ENCODE peak calls at places on chromosomes 5 and 9, in four cellular contexts. R is neural progenitor cell, C is PC-3, V is fibroblast of lung. K is an unnamed sample.

GRCh38 chr5:97208184-97208713 is 25.2 kb upstream of the RIOK2 start:
- DNase-seq in R (no peak), C (no peak), V (no peak), K (no peak)

GRCh38 chr9:97900738-97901565 is 21.3 kb downstream of the TRMO start:
- DNase-seq in R (peak), C (peak), V (peak), K (peak)

GRCh38 chr9:92328225-92328624 is 2.5 kb downstream of the CENPP start:
- DNase-seq in R (peak), C (peak), V (peak), K (peak)

GRCh38 chr9:96166981-96167380 is 135.0 kb downstream of the HSD17B3 start:
- DNase-seq in R (no peak), C (no peak), V (no peak), K (no peak)

GRCh38 chr5:176995896-176996767 is 10.4 kb downstream of the UIMC1 start:
- DNase-seq in R (no peak), C (peak), V (peak), K (peak)

GRCh38 chr5:65721050-65721774 is 697 bp downstream of the SGTB start:
- DNase-seq in R (peak), C (peak), V (peak), K (peak)

GRCh38 chr5:134813407-134813806 is 32.4 kb upstream of the C5orf24 start:
- DNase-seq in R (no peak), C (no peak), V (no peak), K (no peak)

GRCh38 chr9:93207326-93207814 is 23.4 kb downstream of the WNK2 start:
- DNase-seq in R (no peak), C (no peak), V (peak), K (peak)

GRCh38 chr5:15391648-15392392 is 108.2 kb upstream of the FBXL7 start:
- DNase-seq in R (peak), C (no peak), V (no peak), K (peak)

GRCh38 chr9:92468206-92468605 is 14.1 kb downstream of the ASPN start:
- DNase-seq in R (no peak), C (no peak), V (peak), K (peak)

GRCh38 chr9:3205421-3206095 is 320.2 kb downstream of the RFX3 start:
- DNase-seq in R (no peak), C (no peak), V (peak), K (peak)

GRCh38 chr5:154446183-154447073 is 631 bp downstream of the SAP30L start:
- DNase-seq in R (peak), C (peak), V (peak), K (peak)

GRCh38 chr5:34564706-34565235 is 91.4 kb upstream of the RAI14 start:
- DNase-seq in R (no peak), C (peak), V (peak), K (no peak)

GRCh38 chr9:89411759-89412158 is 86.2 kb downstream of the SEMA4D start:
- DNase-seq in R (no peak), C (no peak), V (no peak), K (no peak)

GRCh38 chr9:76571288-76572204 is 112.6 kb downstream of the GCNT1 start:
- DNase-seq in R (no peak), C (no peak), V (peak), K (peak)

GRCh38 chr9:15299374-15299939 is 7.6 kb downstream of the TTC39B start:
- DNase-seq in R (no peak), C (no peak), V (no peak), K (no peak)

GRCh38 chr5:79956173-79956670 is 34.8 kb downstream of the MTX3 start:
- DNase-seq in R (no peak), C (peak), V (peak), K (peak)

GRCh38 chr9:5922192-5922591 is 31.5 kb downstream of the MLANA start:
- DNase-seq in R (no peak), C (no peak), V (no peak), K (no peak)

GRCh38 chr9:15103321-15103720 is 193.1 kb upstream of the FREM1 start:
- DNase-seq in R (no peak), C (no peak), V (no peak), K (no peak)

GRCh38 chr9:114583371-114583770 is 4.2 kb upstream of the ATP6V1G1 start:
- DNase-seq in R (no peak), C (no peak), V (peak), K (no peak)

DNA sequence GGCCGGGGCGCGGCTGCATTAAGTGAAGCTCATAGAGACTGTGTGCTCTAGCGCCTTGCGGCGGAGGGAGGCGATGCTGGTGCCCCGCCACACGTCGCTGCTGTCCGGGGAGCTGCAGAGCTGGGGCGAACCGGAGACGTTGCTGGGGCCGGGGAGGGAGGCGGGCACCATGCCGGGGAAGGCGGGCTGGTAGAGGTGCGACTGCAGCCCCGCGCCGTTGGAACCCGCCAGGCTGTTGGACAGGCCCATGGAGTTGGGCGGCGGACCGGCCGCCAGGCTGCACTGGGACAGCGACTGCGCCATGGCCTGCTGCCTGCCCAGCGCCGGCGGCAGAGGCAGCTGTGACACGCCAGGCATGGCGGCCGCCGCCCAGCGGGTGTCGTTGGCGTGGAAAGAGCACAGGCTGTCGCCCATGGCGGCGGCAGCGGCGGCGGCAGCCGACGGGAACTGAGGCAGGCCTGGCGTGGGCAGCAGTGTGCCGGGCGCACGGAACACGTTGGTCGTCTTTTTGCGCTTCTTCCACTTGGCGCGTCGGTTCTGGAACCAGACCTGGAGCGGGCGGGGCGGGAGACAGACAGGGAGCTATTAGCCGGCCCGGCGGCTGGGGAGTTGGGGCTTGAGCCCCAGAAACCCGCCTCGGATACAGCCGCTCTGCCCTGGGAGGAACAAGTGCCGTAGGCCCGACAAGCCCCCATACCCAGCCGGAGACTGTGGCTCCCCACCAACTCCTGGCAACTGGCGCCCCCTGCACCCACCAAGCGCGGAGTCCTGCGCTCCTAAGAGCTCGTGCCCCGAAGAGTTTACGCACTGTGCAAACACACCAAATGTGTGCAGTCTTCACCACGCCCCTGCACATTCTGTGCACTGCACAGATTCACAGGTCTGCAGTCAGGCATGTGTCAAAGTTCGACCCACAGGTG is 8.0 kb downstream of the OTP start:
- DNase-seq in R (peak), C (peak), V (peak), K (peak)
- TF ChIP-seq EZH2 in R (peak), C (no peak), V (peak), K (peak)

GRCh38 chr9:105306533-105307140 is 62.2 kb downstream of the SLC44A1 start:
- DNase-seq in R (no peak), C (no peak), V (no peak), K (no peak)
- TF ChIP-seq EZH2 in R (no peak), C (no peak), V (no peak), K (no peak)

GRCh38 chr5:174687503-174687902 is 36.9 kb upstream of the MSX2 start:
- DNase-seq in R (no peak), C (no peak), V (no peak), K (no peak)

GRCh38 chr5:174692982-174693422 is 31.4 kb upstream of the MSX2 start:
- DNase-seq in R (peak), C (no peak), V (no peak), K (no peak)

GRCh38 chr5:174692381-174692780 is 32.0 kb upstream of the MSX2 start:
- DNase-seq in R (peak), C (no peak), V (no peak), K (no peak)

GRCh38 chr5:174688441-174689354 is 35.7 kb upstream of the MSX2 start:
- DNase-seq in R (peak), C (no peak), V (no peak), K (no peak)

GRCh38 chr5:174690256-174690655 is 34.1 kb upstream of the MSX2 start:
- DNase-seq in R (peak), C (peak), V (peak), K (peak)
- TF ChIP-seq EZH2 in R (no peak), C (no peak), V (no peak), K (no peak)

GRCh38 chr5:151449836-151450235 is 2.4 kb downstream of the SLC36A1 start:
- DNase-seq in R (no peak), C (no peak), V (no peak), K (no peak)

GRCh38 chr5:151449288-151449687 is 1.9 kb downstream of the SLC36A1 start:
- DNase-seq in R (peak), C (no peak), V (no peak), K (no peak)

GRCh38 chr5:151450605-151451004 is 3.2 kb downstream of the SLC36A1 start:
- DNase-seq in R (no peak), C (no peak), V (peak), K (no peak)

GRCh38 chr5:151448038-151448985 is 909 bp downstream of the SLC36A1 start:
- DNase-seq in R (peak), C (peak), V (peak), K (peak)

GRCh38 chr5:151447174-151448037 is at the start of gene SLC36A1:
- DNase-seq in R (peak), C (peak), V (peak), K (peak)
- TF ChIP-seq EZH2 in R (no peak), C (no peak), V (no peak), K (no peak)

GRCh38 chr5:139796061-139796806 is 626 bp downstream of the PSD2 start:
- DNase-seq in R (peak), C (no peak), V (no peak), K (no peak)

GRCh38 chr5:139794067-139794846 is 1.4 kb upstream of the PSD2 start:
- DNase-seq in R (no peak), C (no peak), V (no peak), K (no peak)

GRCh38 chr5:139797335-139797734 is 1.7 kb downstream of the PSD2 start:
- DNase-seq in R (no peak), C (no peak), V (no peak), K (peak)

GRCh38 chr5:139797856-139798510 is 2.4 kb downstream of the PSD2 start:
- DNase-seq in R (no peak), C (no peak), V (no peak), K (no peak)

GRCh38 chr5:139795074-139796001 is at the start of gene PSD2:
- DNase-seq in R (peak), C (no peak), V (peak), K (peak)
- TF ChIP-seq EZH2 in R (peak), C (peak), V (no peak), K (no peak)

DNA sequence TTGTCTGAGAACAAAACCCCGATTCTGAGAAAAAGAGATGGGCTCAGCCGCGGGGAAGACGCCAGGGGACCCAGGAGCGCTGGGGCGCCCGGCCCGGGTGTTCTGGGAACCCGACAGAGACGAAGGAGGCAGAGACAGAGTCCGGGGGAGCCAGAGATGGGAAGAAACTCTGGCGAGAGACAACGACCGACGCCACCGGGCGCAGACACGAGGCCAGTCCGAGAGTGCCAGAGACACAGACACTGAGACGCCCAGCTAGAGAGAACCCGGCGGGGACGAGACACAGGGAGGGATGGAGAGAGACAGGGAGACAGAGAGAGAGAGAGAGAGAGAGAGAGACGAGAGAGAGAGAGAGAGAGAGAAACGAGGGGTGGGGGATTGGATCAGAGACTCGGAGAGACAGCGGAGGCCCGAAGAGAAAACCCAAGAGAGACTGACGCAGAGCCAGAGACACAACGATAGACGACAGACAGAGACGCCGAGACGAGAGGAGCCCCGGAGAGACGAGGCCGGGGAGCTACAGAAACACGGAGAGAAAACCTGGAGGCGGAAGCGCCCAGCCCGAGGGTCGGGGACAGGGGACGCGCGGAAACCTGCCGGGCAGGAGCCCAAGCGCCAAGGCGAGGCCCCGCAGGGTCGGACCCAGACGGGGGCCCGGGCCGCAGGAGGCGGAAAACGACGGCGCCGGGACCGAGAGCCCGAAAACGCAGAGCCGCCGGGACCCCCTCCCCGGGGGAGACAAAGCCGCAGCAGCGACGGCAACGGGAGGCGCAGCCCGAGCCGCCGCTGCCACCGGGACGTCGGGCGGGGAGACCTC is 3.3 kb downstream of the NR5A1 start:
- DNase-seq in R (no peak), C (no peak), V (no peak), K (peak)
- TF ChIP-seq EZH2 in R (peak), C (no peak), V (peak), K (peak)

K was measured in GM23248.